ENCODE peak calls at places on chromosomes 4 and X, in six cellular contexts. V, Z, C, N, B and Y are unnamed samples.

GRCh38 chr4:5050520-5050955 is 742 bp upstream of the STK32B start:
- DNase-seq in V (peak), Z (peak), C (peak), N (peak), B (peak), Y (peak)

GRCh38 chr4:101711590-101712255 is 78.8 kb upstream of the BANK1 start:
- DNase-seq in V (no peak), Z (no peak), C (no peak), N (no peak), B (no peak), Y (no peak)

GRCh38 chr4:155512812-155513211 is 136.0 kb upstream of the MAP9 start:
- DNase-seq in V (no peak), Z (no peak), C (no peak), N (no peak), B (no peak), Y (no peak)

GRCh38 chr4:128310266-128310697 is 22.7 kb upstream of the PGRMC2 start:
- DNase-seq in V (peak), Z (peak), C (peak), N (no peak), B (no peak), Y (peak)

GRCh38 chrX:78329486-78329885 is 2.1 kb upstream of the CYSLTR1 start:
- DNase-seq in V (no peak), Z (no peak), C (no peak), N (no peak), B (no peak), Y (no peak)

GRCh38 chr4:147777456-147778091 is 45.7 kb downstream of the ARHGAP10 start:
- DNase-seq in V (peak), Z (no peak), C (no peak), N (peak), B (peak), Y (peak)

GRCh38 chrX:129808829-129809745 is 29.3 kb downstream of the SASH3 start:
- DNase-seq in V (no peak), Z (no peak), C (no peak), N (no peak), B (no peak), Y (peak)

GRCh38 chr4:24328711-24329110 is 255.6 kb downstream of the DHX15 start:
- DNase-seq in V (no peak), Z (peak), C (no peak), N (no peak), B (no peak), Y (no peak)

GRCh38 chr4:174523003-174523693 is 860 bp upstream of the HPGD start:
- DNase-seq in V (peak), Z (no peak), C (no peak), N (no peak), B (peak), Y (peak)

GRCh38 chr4:123444298-123444731 is 47.7 kb downstream of the SPRY1 start:
- DNase-seq in V (peak), Z (peak), C (peak), N (peak), B (no peak), Y (peak)

GRCh38 chr4:54099287-54099958 is 540 bp upstream of the GSX2 start:
- DNase-seq in V (peak), Z (no peak), C (peak), N (no peak), B (peak), Y (no peak)

GRCh38 chr4:135274461-135274860 is 1072.9 kb upstream of the PABPC4L start:
- DNase-seq in V (peak), Z (no peak), C (no peak), N (no peak), B (peak), Y (peak)

GRCh38 chr4:168511780-168512467 is 15.1 kb downstream of the PALLD start:
- DNase-seq in V (no peak), Z (no peak), C (no peak), N (no peak), B (no peak), Y (no peak)

GRCh38 chrX:39238017-39238416 is 436.8 kb downstream of the MID1IP1 start:
- DNase-seq in V (no peak), Z (no peak), C (no peak), N (no peak), B (no peak), Y (no peak)

GRCh38 chrX:75335127-75335458 is 61.2 kb downstream of the UPRT start:
- DNase-seq in V (no peak), Z (no peak), C (no peak), N (no peak), B (no peak), Y (no peak)

GRCh38 chrX:43218198-43218597 is 437.9 kb upstream of the MAOA start:
- DNase-seq in V (peak), Z (no peak), C (no peak), N (no peak), B (no peak), Y (no peak)

GRCh38 chrX:153519569-153520285 is 2.3 kb downstream of the ATP2B3 start:
- DNase-seq in V (no peak), Z (no peak), C (no peak), N (peak), B (no peak), Y (no peak)

GRCh38 chr4:9384126-9384525 is 21.2 kb downstream of the USP17L30 start:
- DNase-seq in V (no peak), Z (no peak), C (no peak), N (no peak), B (peak), Y (no peak)

GRCh38 chrX:584572-584971 is 46.0 kb upstream of the SHOX start:
- DNase-seq in V (no peak), Z (no peak), C (peak), N (no peak), B (no peak), Y (no peak)

GRCh38 chr4:76206222-76206942 is 7.2 kb downstream of the SCARB2 start:
- DNase-seq in V (no peak), Z (no peak), C (no peak), N (peak), B (peak), Y (no peak)

GRCh38 chr4:25343671-25344070 is 31.1 kb downstream of the ZCCHC4 start:
- DNase-seq in V (no peak), Z (no peak), C (no peak), N (peak), B (no peak), Y (no peak)

GRCh38 chr4:150769235-150769634 is 187.3 kb downstream of the MAB21L2 start:
- DNase-seq in V (peak), Z (no peak), C (no peak), N (peak), B (no peak), Y (peak)

GRCh38 chr4:26380740-26381139 is 59.9 kb downstream of the RBPJ start:
- DNase-seq in V (no peak), Z (no peak), C (no peak), N (no peak), B (no peak), Y (no peak)

GRCh38 chr4:46124773-46125172 is 919 bp upstream of the GABRG1 start:
- DNase-seq in V (peak), Z (peak), C (peak), N (no peak), B (no peak), Y (no peak)

GRCh38 chrX:30141966-30142365 is 73.4 kb upstream of the MAGEB2 start:
- DNase-seq in V (peak), Z (peak), C (no peak), N (peak), B (no peak), Y (peak)

GRCh38 chr4:113673450-113673849 is 88.1 kb downstream of the CAMK2D start:
- DNase-seq in V (peak), Z (no peak), C (no peak), N (peak), B (no peak), Y (peak)

GRCh38 chr4:66640216-66640615 is 905.1 kb downstream of the CENPC start:
- DNase-seq in V (peak), Z (peak), C (no peak), N (no peak), B (no peak), Y (no peak)

GRCh38 chr4:80035336-80035735 is 37.7 kb downstream of the ANTXR2 start:
- DNase-seq in V (peak), Z (no peak), C (no peak), N (no peak), B (no peak), Y (no peak)

GRCh38 chr4:62912531-62912930 is 1496.7 kb downstream of the TECRL start:
- DNase-seq in V (no peak), Z (no peak), C (no peak), N (no peak), B (no peak), Y (no peak)

GRCh38 chr4:54077812-54078211 is 13.4 kb upstream of the CHIC2 start:
- DNase-seq in V (no peak), Z (no peak), C (no peak), N (peak), B (no peak), Y (no peak)

GRCh38 chr4:6342530-6343293 is 73.1 kb downstream of the WFS1 start:
- DNase-seq in V (no peak), Z (no peak), C (no peak), N (peak), B (no peak), Y (no peak)

GRCh38 chrX:151789179-151789800 is 54.7 kb downstream of the CNGA2 start:
- DNase-seq in V (no peak), Z (no peak), C (no peak), N (peak), B (no peak), Y (no peak)

GRCh38 chrX:17527932-17528331 is 152.9 kb downstream of the NHS start:
- DNase-seq in V (no peak), Z (no peak), C (no peak), N (no peak), B (no peak), Y (no peak)

GRCh38 chr4:6493668-6494304 is 21.4 kb upstream of the PPP2R2C start:
- DNase-seq in V (peak), Z (peak), C (peak), N (peak), B (no peak), Y (no peak)

GRCh38 chr4:150152764-150153163 is 74.5 kb downstream of the DCLK2 start:
- DNase-seq in V (no peak), Z (no peak), C (no peak), N (peak), B (no peak), Y (no peak)

GRCh38 chr4:26724522-26724921 is 136.1 kb upstream of the STIM2 start:
- DNase-seq in V (no peak), Z (no peak), C (no peak), N (no peak), B (no peak), Y (no peak)

GRCh38 chrX:154401918-154402621 is 3.9 kb downstream of the RPL10 start:
- DNase-seq in V (no peak), Z (no peak), C (no peak), N (peak), B (peak), Y (peak)

GRCh38 chr4:146018247-146018646 is 79.6 kb upstream of the ZNF827 start:
- DNase-seq in V (no peak), Z (no peak), C (no peak), N (no peak), B (no peak), Y (no peak)
- H3K18ac ChIP-seq in V (no peak), Z (no peak), C (no peak), N (no peak), B (no peak), Y (no peak)

GRCh38 chrX:13661735-13662536 is 9.0 kb downstream of the TCEANC start:
- DNase-seq in V (no peak), Z (no peak), C (no peak), N (no peak), B (no peak), Y (no peak)
- H3K4me3 ChIP-seq in V (no peak), Z (no peak), C (no peak), N (no peak), B (no peak), Y (no peak)

DNA sequence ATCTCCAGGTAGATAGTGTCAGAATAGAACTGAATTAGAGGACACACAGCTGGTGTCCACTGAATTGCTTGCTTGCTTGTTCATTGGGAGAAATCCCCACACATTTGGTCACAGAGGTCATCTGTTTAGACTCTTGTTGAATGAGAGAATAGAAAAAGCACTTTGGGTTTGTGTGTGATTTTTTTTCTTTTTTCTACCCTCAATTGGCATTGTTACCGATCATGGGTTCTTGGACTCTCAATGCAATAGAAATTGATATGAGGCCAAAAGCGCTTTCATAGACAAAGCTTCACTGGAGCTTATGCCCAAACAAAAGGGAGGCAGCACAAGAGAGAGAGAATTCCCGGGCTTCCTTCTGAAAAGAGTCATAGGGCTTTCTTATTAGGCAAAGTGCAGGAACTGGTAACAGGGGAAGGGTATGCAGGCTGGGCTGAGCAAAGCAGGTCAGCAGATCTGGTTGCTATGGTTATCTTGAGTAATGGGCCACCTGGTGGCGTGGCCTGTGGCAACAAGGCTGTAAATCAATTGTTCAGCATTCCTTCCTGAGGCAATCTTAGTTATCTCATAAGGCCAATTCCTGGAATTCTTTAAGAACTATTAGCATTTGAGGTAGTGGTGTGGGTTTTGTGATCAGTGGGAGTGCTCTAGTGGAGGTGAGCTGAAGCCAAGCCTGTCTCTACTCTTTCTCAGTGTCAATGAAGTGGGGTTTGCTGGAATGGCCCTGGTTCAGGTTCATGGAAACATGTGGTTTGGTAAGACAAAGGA is 5.3 kb upstream of the GPR82 start:
- DNase-seq in V (peak), Z (peak), C (peak), N (no peak), B (peak), Y (no peak)
- H3K18ac ChIP-seq in V (peak), Z (no peak), C (peak), N (no peak), B (no peak), Y (no peak)

GRCh38 chr4:86661006-86661405 is 66.9 kb downstream of the PTPN13 start:
- DNase-seq in V (no peak), Z (no peak), C (no peak), N (no peak), B (no peak), Y (no peak)

GRCh38 chr4:86660407-86660806 is 66.3 kb downstream of the PTPN13 start:
- DNase-seq in V (no peak), Z (no peak), C (no peak), N (no peak), B (no peak), Y (no peak)

GRCh38 chr4:86657910-86658309 is 63.8 kb downstream of the PTPN13 start:
- DNase-seq in V (no peak), Z (no peak), C (no peak), N (no peak), B (no peak), Y (no peak)

GRCh38 chr4:86653237-86653865 is 59.2 kb downstream of the PTPN13 start:
- DNase-seq in V (peak), Z (no peak), C (peak), N (no peak), B (no peak), Y (no peak)

DNA sequence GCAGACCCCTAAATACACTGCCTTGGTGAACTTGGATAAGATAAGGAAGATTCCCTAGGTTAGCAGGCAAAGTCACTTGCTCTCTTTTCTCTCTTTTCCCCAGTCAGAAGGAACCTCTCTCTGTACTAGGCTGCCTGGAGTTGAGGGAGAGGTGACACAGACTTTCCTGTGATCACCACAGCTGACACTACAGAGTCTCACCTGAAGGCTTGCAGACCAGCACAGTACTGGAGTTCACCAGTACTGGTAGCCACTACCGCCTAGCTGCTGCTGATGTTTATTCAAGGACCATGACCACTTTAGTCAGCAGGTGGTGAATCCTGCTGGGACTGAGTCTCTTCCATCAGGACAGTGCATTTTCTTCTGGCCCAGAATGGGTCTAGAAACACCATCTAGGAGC is 63.3 kb downstream of the PTPN13 start:
- DNase-seq in V (no peak), Z (no peak), C (no peak), N (no peak), B (no peak), Y (no peak)
- H3K4me3 ChIP-seq in V (no peak), Z (no peak), C (no peak), N (no peak), B (no peak), Y (no peak)

GRCh38 chrX:47231167-47231566 is 1.6 kb upstream of the USP11 start:
- DNase-seq in V (no peak), Z (no peak), C (no peak), N (no peak), B (no peak), Y (no peak)

GRCh38 chrX:47232803-47233332 is at the start of gene USP11:
- DNase-seq in V (peak), Z (no peak), C (peak), N (peak), B (no peak), Y (peak)

GRCh38 chrX:47233333-47234113 is 714 bp downstream of the USP11 start:
- DNase-seq in V (peak), Z (peak), C (peak), N (peak), B (peak), Y (peak)

GRCh38 chrX:47230136-47230868 is 2.5 kb upstream of the USP11 start:
- DNase-seq in V (no peak), Z (no peak), C (no peak), N (no peak), B (no peak), Y (no peak)

DNA sequence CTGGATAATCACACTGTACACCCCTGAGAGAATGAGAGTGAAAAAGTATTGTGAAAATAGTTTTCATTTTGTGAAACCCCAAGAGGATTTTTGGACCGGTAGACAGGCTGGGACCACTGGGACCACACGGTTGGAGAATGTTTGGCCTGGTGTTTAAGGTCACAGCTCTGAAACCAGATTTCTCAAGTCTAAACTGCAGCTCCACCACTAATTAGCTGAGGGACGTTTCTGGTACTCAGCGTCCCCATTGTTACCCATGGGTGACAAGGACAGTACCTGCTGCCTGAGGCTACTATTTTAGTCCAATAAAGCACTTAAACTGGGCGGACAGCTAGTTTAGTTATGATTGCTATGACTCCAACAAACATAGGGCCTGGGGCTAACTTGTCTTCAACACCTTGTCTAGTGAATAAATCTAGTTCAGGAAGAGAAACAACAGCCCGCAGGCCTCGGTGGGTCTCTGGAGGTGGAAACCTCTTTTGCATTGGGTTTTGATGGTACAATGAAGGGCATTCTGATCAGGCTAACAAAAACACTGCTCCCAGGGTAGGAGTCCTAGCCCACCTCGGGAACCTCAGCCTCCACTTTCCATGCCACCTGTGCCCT is 509 bp upstream of the USP11 start:
- DNase-seq in V (no peak), Z (no peak), C (no peak), N (no peak), B (peak), Y (no peak)
- H3K18ac ChIP-seq in V (no peak), Z (peak), C (no peak), N (peak), B (peak), Y (peak)

DNA sequence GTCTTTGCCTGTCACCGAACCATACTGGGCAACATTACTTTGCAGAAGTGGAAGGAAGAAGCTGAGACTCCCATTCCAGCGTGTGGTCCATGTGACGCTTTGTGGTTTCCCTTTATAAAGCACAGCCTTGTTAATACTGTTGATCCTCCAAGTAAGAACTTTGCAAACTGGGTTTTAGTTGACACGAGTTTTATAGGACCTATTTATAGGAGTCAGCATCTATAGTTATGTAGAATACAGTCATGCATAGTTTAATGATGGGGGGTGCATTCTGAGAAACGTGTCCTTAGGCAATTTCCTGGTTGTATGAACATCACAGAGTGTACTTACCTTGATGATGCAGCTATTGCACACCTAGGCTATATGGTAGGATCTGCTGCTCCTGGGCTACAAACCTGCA is 1879.4 kb upstream of the TENM3 start:
- DNase-seq in V (no peak), Z (no peak), C (no peak), N (no peak), B (no peak), Y (no peak)
- H3K4me3 ChIP-seq in V (no peak), Z (no peak), C (no peak), N (no peak), B (no peak), Y (no peak)

GRCh38 chr4:48340905-48341775 is at the start of gene SLAIN2:
- DNase-seq in V (peak), Z (peak), C (peak), N (peak), B (peak), Y (peak)
- H3K18ac ChIP-seq in V (peak), Z (peak), C (peak), N (peak), B (peak), Y (peak)

GRCh38 chr4:95421869-95422268 is 126.9 kb downstream of the UNC5C start:
- DNase-seq in V (no peak), Z (no peak), C (no peak), N (no peak), B (no peak), Y (no peak)

GRCh38 chr4:95431678-95432077 is 117.1 kb downstream of the UNC5C start:
- DNase-seq in V (no peak), Z (no peak), C (no peak), N (no peak), B (no peak), Y (no peak)

GRCh38 chr4:95428216-95429085 is 120.3 kb downstream of the UNC5C start:
- DNase-seq in V (no peak), Z (peak), C (no peak), N (no peak), B (no peak), Y (peak)

DNA sequence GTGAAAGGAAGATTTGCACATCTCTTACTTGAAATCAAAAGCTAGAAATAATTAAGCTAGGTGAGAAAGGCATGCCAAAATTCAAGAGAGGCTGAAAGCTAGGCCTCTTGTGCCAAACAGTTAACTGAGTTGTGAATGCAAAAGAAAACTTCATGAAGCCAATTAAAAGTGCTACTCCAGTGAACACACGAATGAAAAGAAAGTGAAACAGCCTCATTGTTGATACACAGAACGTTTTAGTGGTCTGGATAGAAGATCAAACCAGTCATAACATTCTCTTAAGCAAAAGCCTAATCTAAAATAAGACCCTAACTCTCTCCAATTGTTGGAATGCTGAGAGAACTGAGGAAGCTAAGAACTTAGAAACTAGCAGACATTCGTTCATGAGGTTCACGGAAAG is 122.3 kb downstream of the UNC5C start:
- DNase-seq in V (no peak), Z (no peak), C (no peak), N (no peak), B (no peak), Y (no peak)
- H3K4me3 ChIP-seq in V (no peak), Z (no peak), C (no peak), N (no peak), B (no peak), Y (no peak)